ENCODE peak calls at places on chromosome 5, in nine cellular contexts. W, Y, I, N, R, S, B, Q and X are unnamed samples.

GRCh38 chr5:153559926-153560325 is 69.5 kb downstream of the GRIA1 start:
- DNase-seq in S (no peak), I (no peak), W (no peak), B (no peak), Q (no peak), Y (no peak), R (no peak), N (no peak), X (no peak)

GRCh38 chr5:65121880-65122436 is 353.2 kb downstream of the CWC27 start:
- DNase-seq in N (no peak), I (peak; percentile 37), R (no peak), Y (no peak), Q (no peak), W (no peak), S (no peak), B (no peak), X (no peak)

GRCh38 chr5:1172007-1172581 is 29.3 kb upstream of the SLC6A19 start:
- DNase-seq in S (no peak), Q (no peak), N (no peak), B (no peak), Y (no peak), I (no peak), W (no peak), R (no peak), X (no peak)

GRCh38 chr5:178488696-178489095 is 101.5 kb downstream of the COL23A1 start:
- DNase-seq in W (no peak), S (no peak), Q (no peak), N (no peak), B (no peak), R (peak; percentile 47), Y (no peak), I (no peak), X (no peak)

GRCh38 chr5:133132717-133133116 is 80.9 kb downstream of the HSPA4 start:
- DNase-seq in R (no peak), Q (no peak), B (no peak), W (no peak), Y (no peak), S (no peak), I (no peak), N (no peak), X (no peak)

GRCh38 chr5:19855031-19855430 is 133.0 kb downstream of the CDH18 start:
- DNase-seq in I (no peak), Q (no peak), N (no peak), S (no peak), B (no peak), W (no peak), Y (no peak), R (no peak), X (no peak)

GRCh38 chr5:76299592-76299991 is 103.5 kb upstream of the IQGAP2 start:
- DNase-seq in W (no peak), I (no peak), N (no peak), Y (no peak), S (no peak), R (peak; percentile 79), Q (no peak), B (no peak), X (no peak)

GRCh38 chr5:98750693-98751092 is 22.8 kb upstream of the RGMB start:
- DNase-seq in R (peak; percentile 31), B (no peak), S (peak; percentile 21), W (peak; percentile 58), N (no peak), Q (peak; percentile 61), Y (no peak), I (no peak), X (peak; percentile 46)

GRCh38 chr5:78050888-78051287 is 243.6 kb downstream of the AP3B1 start:
- DNase-seq in S (no peak), N (no peak), B (no peak), Q (no peak), Y (no peak), R (no peak), W (no peak), I (no peak), X (peak; percentile 91)

GRCh38 chr5:127833999-127834953 is 131.1 kb downstream of the CCDC192 start:
- DNase-seq in N (no peak), Q (no peak), W (no peak), Y (no peak), R (no peak), S (no peak), B (no peak), I (no peak), X (peak; percentile 98)

GRCh38 chr5:68339921-68340321 is 124.4 kb downstream of the PIK3R1 start:
- DNase-seq in R (no peak), W (no peak), I (no peak), Q (no peak), Y (no peak), N (no peak), S (no peak), B (no peak), X (no peak)

GRCh38 chr5:134132372-134133212 is 18.1 kb downstream of the TCF7 start:
- DNase-seq in N (peak; percentile 65), Q (peak; percentile 68), B (peak; percentile 84), W (no peak), R (peak; percentile 8), Y (peak; percentile 48), S (no peak), I (no peak), X (no peak)

GRCh38 chr5:27388755-27389154 is 350.4 kb upstream of the CDH9 start:
- DNase-seq in I (no peak), S (no peak), Y (no peak), Q (no peak), R (no peak), W (no peak), N (no peak), B (no peak), X (no peak)

GRCh38 chr5:155260798-155261197 is 247.2 kb downstream of the KIF4B start:
- DNase-seq in W (peak; percentile 54), Y (no peak), N (no peak), I (no peak), S (peak; percentile 13), B (no peak), R (peak; percentile 70), Q (peak; percentile 51), X (peak; percentile 15)

GRCh38 chr5:149966901-149967419 is 6.4 kb downstream of the SLC26A2 start:
- DNase-seq in R (no peak), Y (no peak), B (no peak), I (no peak), S (no peak), W (no peak), Q (no peak), N (no peak), X (no peak)

GRCh38 chr5:32866138-32866537 is 155.0 kb downstream of the NPR3 start:
- DNase-seq in W (no peak), S (no peak), Y (no peak), I (no peak), N (no peak), Q (no peak), B (no peak), R (no peak), X (no peak)

GRCh38 chr5:170527998-170528397 is 24.2 kb downstream of the KCNIP1 start:
- DNase-seq in I (no peak), W (peak; percentile 47), R (no peak), S (no peak), B (no peak), N (no peak), Y (no peak), Q (no peak), X (no peak)

GRCh38 chr5:113123563-113123962 is 147.0 kb downstream of the DCP2 start:
- DNase-seq in I (no peak), Y (no peak), S (peak; percentile 19), Q (no peak), R (no peak), W (peak; percentile 47), N (no peak), B (no peak), X (no peak)

GRCh38 chr5:10762178-10762775 is 1.2 kb upstream of the DAP start:
- DNase-seq in B (no peak), Y (no peak), Q (no peak), R (no peak), I (no peak), S (no peak), N (no peak), W (peak; percentile 41), X (no peak)

GRCh38 chr5:116532762-116533525 is 41.7 kb downstream of the SEMA6A start:
- DNase-seq in N (no peak), W (no peak), Y (no peak), S (no peak), B (no peak), Q (no peak), I (no peak), R (no peak), X (no peak)